ENCODE peak calls at places on chromosomes 3 and 15, in five cellular contexts. S, N, Y, E and C are unnamed samples.

GRCh38 chr3:40382617-40382979 is 4.4 kb upstream of the ENTPD3 start:
- DNase-seq in S (peak; percentile 19), N (no peak), Y (peak; percentile 17), E (peak; percentile 69), C (no peak)

GRCh38 chr3:159770998-159771397 is 217.6 kb upstream of the IL12A start:
- DNase-seq in S (no peak), N (no peak), Y (no peak), E (no peak), C (no peak)

GRCh38 chr15:59116141-59116540 is 11.2 kb downstream of the CCNB2 start:
- DNase-seq in S (no peak), N (no peak), Y (no peak), E (no peak), C (no peak)

GRCh38 chr15:66472176-66472999 is 25.2 kb downstream of the SNAPC5 start:
- DNase-seq in S (no peak), N (no peak), Y (peak; percentile 62), E (peak; percentile 98), C (no peak)

GRCh38 chr15:60480888-60481287 is 1.9 kb upstream of the ICE2 start:
- DNase-seq in S (no peak), N (no peak), Y (no peak), E (no peak), C (peak; percentile 10)

GRCh38 chr15:99511865-99512632 is 53.7 kb upstream of the MEF2A start:
- DNase-seq in S (no peak), N (no peak), Y (no peak), E (no peak), C (no peak)

GRCh38 chr3:11476814-11477213 is 166.9 kb downstream of the VGLL4 start:
- DNase-seq in S (no peak), N (no peak), Y (no peak), E (no peak), C (peak; percentile 93)

GRCh38 chr3:172973799-172974198 is 167.2 kb downstream of the SPATA16 start:
- DNase-seq in S (no peak), N (no peak), Y (no peak), E (no peak), C (no peak)

GRCh38 chr3:143970773-143971366 is 753 bp upstream of the DIPK2A start:
- DNase-seq in S (peak; percentile 78), N (peak; percentile 35), Y (peak; percentile 47), E (peak; percentile 83), C (peak; percentile 26)

GRCh38 chr3:147589016-147589415 is 179.9 kb downstream of the ZIC1 start:
- DNase-seq in S (no peak), N (no peak), Y (no peak), E (no peak), C (no peak)

GRCh38 chr3:3578723-3579122 is 220.5 kb upstream of the LRRN1 start:
- DNase-seq in S (no peak), N (no peak), Y (no peak), E (no peak), C (no peak)

GRCh38 chr3:134002326-134002725 is 27.4 kb downstream of the SLCO2A1 start:
- DNase-seq in S (no peak), N (no peak), Y (peak; percentile 88), E (peak; percentile 37), C (no peak)

GRCh38 chr3:155111971-155112370 is 31.9 kb downstream of the MME start:
- DNase-seq in S (no peak), N (no peak), Y (no peak), E (no peak), C (no peak)

GRCh38 chr15:78162038-78162437 is 12.9 kb downstream of the IDH3A start:
- DNase-seq in S (no peak), N (peak; percentile 10), Y (no peak), E (no peak), C (no peak)

GRCh38 chr3:16448691-16449090 is 64.8 kb downstream of the RFTN1 start:
- DNase-seq in S (peak; percentile 67), N (no peak), Y (peak; percentile 84), E (peak; percentile 83), C (no peak)

GRCh38 chr15:48040166-48040817 is 80.5 kb upstream of the SLC24A5 start:
- DNase-seq in S (no peak), N (peak; percentile 5), Y (no peak), E (peak; percentile 84), C (peak; percentile 20)

GRCh38 chr3:128151758-128152274 is 1.5 kb upstream of the EEFSEC start:
- DNase-seq in S (no peak), N (no peak), Y (no peak), E (no peak), C (peak; percentile 62)

GRCh38 chr15:80275946-80276345 is 23.9 kb upstream of the CTXND1 start:
- DNase-seq in S (peak; percentile 3), N (no peak), Y (no peak), E (no peak), C (peak; percentile 5)

GRCh38 chr15:71142780-71143179 is 27.5 kb downstream of the THSD4 start:
- DNase-seq in S (no peak), N (no peak), Y (no peak), E (no peak), C (no peak)

GRCh38 chr3:111924283-111924682 is 54.5 kb upstream of the ABHD10 start:
- DNase-seq in S (no peak), N (no peak), Y (no peak), E (no peak), C (peak; percentile 60)